ENCODE peak calls at places on chromosomes 12 and 14, in six cellular contexts. V is stimulated activated CD4-positive, alpha-beta T cell treated with anti-CD3 and anti-CD28 coated beads, Interleukin-1b, Interleukin-23, amount 100 ng/mL, for 1 hour; D is NCI-H2029; K is astrocyte of the cerebellum; N is effector CD4-positive, alpha-beta T cell; I is NCI-H187. Y is an unnamed sample.

GRCh38 chr12:10241276-10241675 is 28.6 kb downstream of the GABARAPL1 start:
- DNase-seq in V (no peak), D (no peak), K (no peak), N (no peak), I (no peak), Y (no peak)

GRCh38 chr12:27595231-27595642 is 71.2 kb downstream of the PPFIBP1 start:
- DNase-seq in V (no peak), D (no peak), K (peak; percentile 89), N (no peak), I (no peak), Y (no peak)

GRCh38 chr14:100761481-100761880 is 34.8 kb downstream of the DLK1 start:
- DNase-seq in V (no peak), D (no peak), K (peak; percentile 27), N (no peak), I (no peak), Y (no peak)

GRCh38 chr14:58533417-58533816 is 104.3 kb upstream of the DACT1 start:
- DNase-seq in V (no peak), D (no peak), K (no peak), N (no peak), I (no peak), Y (no peak)

GRCh38 chr14:74583689-74584434 is 28.2 kb downstream of the LTBP2 start:
- DNase-seq in V (no peak), D (no peak), K (peak; percentile 55), N (no peak), I (no peak), Y (no peak)

GRCh38 chr14:93266127-93266526 is 59.1 kb downstream of the UBR7 start:
- DNase-seq in V (no peak), D (no peak), K (no peak), N (no peak), I (no peak), Y (no peak)

GRCh38 chr14:51236314-51236713 is 3.7 kb upstream of the TMX1 start:
- DNase-seq in V (no peak), D (no peak), K (no peak), N (no peak), I (no peak), Y (no peak)

GRCh38 chr12:57837779-57838562 is 8.6 kb downstream of the CTDSP2 start:
- DNase-seq in V (no peak), D (peak; percentile 87), K (no peak), N (no peak), I (peak; percentile 41), Y (no peak)

GRCh38 chr12:51925400-51926063 is 18.2 kb downstream of the ACVRL1 start:
- DNase-seq in V (no peak), D (no peak), K (no peak), N (no peak), I (no peak), Y (no peak)

GRCh38 chr12:124686885-124687694 is 119.7 kb upstream of the NCOR2 start:
- DNase-seq in V (no peak), D (no peak), K (no peak), N (no peak), I (no peak), Y (no peak)